ENCODE peak calls at places on chromosomes 3 and 15, in ten cellular contexts. One of them, this sample, is unnamed.

GRCh38 chr3:141401584-141402475 is 33.5 kb downstream of the ZBTB38 start:
- DNase-seq in H54: peak
- DNase-seq in stimulated activated naive CD4-positive, alpha-beta T cell treated with Interleukin-2 at 50 U/mL for 16 hours: peak
- DNase-seq in mesenchymal stem cell: peak
- DNase-seq in epithelial cell of esophagus: no peak
- DNase-seq in GM13977: peak
- DNase-seq in heart left ventricle: peak
- DNase-seq in effector memory CD8-positive, alpha-beta T cell: no peak
- DNase-seq in CD4-positive, alpha-beta T cell: peak
- DNase-seq in occipital lobe: no peak
- DNase-seq in this sample: no peak

GRCh38 chr3:98540346-98540745 is 8.6 kb downstream of the GPR15 start:
- DNase-seq in H54: no peak
- DNase-seq in stimulated activated naive CD4-positive, alpha-beta T cell treated with Interleukin-2 at 50 U/mL for 16 hours: no peak
- DNase-seq in mesenchymal stem cell: no peak
- DNase-seq in epithelial cell of esophagus: no peak
- DNase-seq in GM13977: no peak
- DNase-seq in heart left ventricle: no peak
- DNase-seq in effector memory CD8-positive, alpha-beta T cell: no peak
- DNase-seq in CD4-positive, alpha-beta T cell: no peak
- DNase-seq in occipital lobe: no peak
- DNase-seq in this sample: no peak

GRCh38 chr15:99427668-99428361 is 138.0 kb upstream of the MEF2A start:
- DNase-seq in H54: no peak
- DNase-seq in stimulated activated naive CD4-positive, alpha-beta T cell treated with Interleukin-2 at 50 U/mL for 16 hours: no peak
- DNase-seq in mesenchymal stem cell: no peak
- DNase-seq in epithelial cell of esophagus: no peak
- DNase-seq in GM13977: no peak
- DNase-seq in heart left ventricle: peak
- DNase-seq in effector memory CD8-positive, alpha-beta T cell: no peak
- DNase-seq in CD4-positive, alpha-beta T cell: no peak
- DNase-seq in occipital lobe: no peak
- DNase-seq in this sample: no peak

GRCh38 chr15:80887148-80887547 is 102.5 kb downstream of the MESD start:
- DNase-seq in H54: no peak
- DNase-seq in stimulated activated naive CD4-positive, alpha-beta T cell treated with Interleukin-2 at 50 U/mL for 16 hours: no peak
- DNase-seq in mesenchymal stem cell: peak
- DNase-seq in epithelial cell of esophagus: peak
- DNase-seq in GM13977: no peak
- DNase-seq in heart left ventricle: no peak
- DNase-seq in effector memory CD8-positive, alpha-beta T cell: no peak
- DNase-seq in CD4-positive, alpha-beta T cell: no peak
- DNase-seq in occipital lobe: no peak
- DNase-seq in this sample: no peak

GRCh38 chr3:93904568-93904967 is 69.1 kb downstream of the PROS1 start:
- DNase-seq in H54: no peak
- DNase-seq in stimulated activated naive CD4-positive, alpha-beta T cell treated with Interleukin-2 at 50 U/mL for 16 hours: no peak
- DNase-seq in mesenchymal stem cell: no peak
- DNase-seq in epithelial cell of esophagus: peak
- DNase-seq in GM13977: no peak
- DNase-seq in heart left ventricle: no peak
- DNase-seq in effector memory CD8-positive, alpha-beta T cell: no peak
- DNase-seq in CD4-positive, alpha-beta T cell: no peak
- DNase-seq in occipital lobe: no peak
- DNase-seq in this sample: no peak

GRCh38 chr3:2802429-2802828 is 307.7 kb downstream of the IL5RA start:
- DNase-seq in H54: no peak
- DNase-seq in stimulated activated naive CD4-positive, alpha-beta T cell treated with Interleukin-2 at 50 U/mL for 16 hours: no peak
- DNase-seq in mesenchymal stem cell: peak
- DNase-seq in epithelial cell of esophagus: no peak
- DNase-seq in GM13977: no peak
- DNase-seq in heart left ventricle: no peak
- DNase-seq in effector memory CD8-positive, alpha-beta T cell: no peak
- DNase-seq in CD4-positive, alpha-beta T cell: no peak
- DNase-seq in occipital lobe: no peak
- DNase-seq in this sample: no peak

GRCh38 chr15:94097567-94097966 is 133.8 kb upstream of the MCTP2 start:
- DNase-seq in H54: no peak
- DNase-seq in stimulated activated naive CD4-positive, alpha-beta T cell treated with Interleukin-2 at 50 U/mL for 16 hours: no peak
- DNase-seq in mesenchymal stem cell: peak
- DNase-seq in epithelial cell of esophagus: no peak
- DNase-seq in GM13977: no peak
- DNase-seq in heart left ventricle: no peak
- DNase-seq in effector memory CD8-positive, alpha-beta T cell: no peak
- DNase-seq in CD4-positive, alpha-beta T cell: no peak
- DNase-seq in occipital lobe: no peak
- DNase-seq in this sample: no peak

GRCh38 chr15:57618325-57618724 is 26.6 kb downstream of the MYZAP start:
- DNase-seq in H54: no peak
- DNase-seq in stimulated activated naive CD4-positive, alpha-beta T cell treated with Interleukin-2 at 50 U/mL for 16 hours: no peak
- DNase-seq in mesenchymal stem cell: no peak
- DNase-seq in epithelial cell of esophagus: no peak
- DNase-seq in GM13977: no peak
- DNase-seq in heart left ventricle: no peak
- DNase-seq in effector memory CD8-positive, alpha-beta T cell: no peak
- DNase-seq in CD4-positive, alpha-beta T cell: no peak
- DNase-seq in occipital lobe: no peak
- DNase-seq in this sample: no peak

GRCh38 chr3:52218953-52219650 is 6.3 kb downstream of the TLR9 start:
- DNase-seq in H54: no peak
- DNase-seq in stimulated activated naive CD4-positive, alpha-beta T cell treated with Interleukin-2 at 50 U/mL for 16 hours: no peak
- DNase-seq in mesenchymal stem cell: no peak
- DNase-seq in epithelial cell of esophagus: peak
- DNase-seq in GM13977: no peak
- DNase-seq in heart left ventricle: peak
- DNase-seq in effector memory CD8-positive, alpha-beta T cell: no peak
- DNase-seq in CD4-positive, alpha-beta T cell: no peak
- DNase-seq in occipital lobe: no peak
- DNase-seq in this sample: no peak

GRCh38 chr3:69368129-69368741 is 17.7 kb downstream of the FRMD4B start:
- DNase-seq in H54: no peak
- DNase-seq in stimulated activated naive CD4-positive, alpha-beta T cell treated with Interleukin-2 at 50 U/mL for 16 hours: no peak
- DNase-seq in mesenchymal stem cell: peak
- DNase-seq in epithelial cell of esophagus: peak
- DNase-seq in GM13977: peak
- DNase-seq in heart left ventricle: no peak
- DNase-seq in effector memory CD8-positive, alpha-beta T cell: peak
- DNase-seq in CD4-positive, alpha-beta T cell: peak
- DNase-seq in occipital lobe: no peak
- DNase-seq in this sample: no peak

GRCh38 chr3:34140606-34141005 is 342.2 kb downstream of the PDCD6IP start:
- DNase-seq in H54: no peak
- DNase-seq in stimulated activated naive CD4-positive, alpha-beta T cell treated with Interleukin-2 at 50 U/mL for 16 hours: no peak
- DNase-seq in mesenchymal stem cell: no peak
- DNase-seq in epithelial cell of esophagus: no peak
- DNase-seq in GM13977: no peak
- DNase-seq in heart left ventricle: no peak
- DNase-seq in effector memory CD8-positive, alpha-beta T cell: no peak
- DNase-seq in CD4-positive, alpha-beta T cell: no peak
- DNase-seq in occipital lobe: no peak
- DNase-seq in this sample: no peak

GRCh38 chr3:114454592-114455251 is 160.9 kb downstream of the TIGIT start:
- DNase-seq in H54: no peak
- DNase-seq in stimulated activated naive CD4-positive, alpha-beta T cell treated with Interleukin-2 at 50 U/mL for 16 hours: no peak
- DNase-seq in mesenchymal stem cell: peak
- DNase-seq in epithelial cell of esophagus: no peak
- DNase-seq in GM13977: no peak
- DNase-seq in heart left ventricle: peak
- DNase-seq in effector memory CD8-positive, alpha-beta T cell: no peak
- DNase-seq in CD4-positive, alpha-beta T cell: no peak
- DNase-seq in occipital lobe: peak
- DNase-seq in this sample: no peak

GRCh38 chr3:100033184-100033583 is 81.1 kb downstream of the FILIP1L start:
- DNase-seq in H54: no peak
- DNase-seq in stimulated activated naive CD4-positive, alpha-beta T cell treated with Interleukin-2 at 50 U/mL for 16 hours: no peak
- DNase-seq in mesenchymal stem cell: peak
- DNase-seq in epithelial cell of esophagus: peak
- DNase-seq in GM13977: no peak
- DNase-seq in heart left ventricle: no peak
- DNase-seq in effector memory CD8-positive, alpha-beta T cell: no peak
- DNase-seq in CD4-positive, alpha-beta T cell: no peak
- DNase-seq in occipital lobe: no peak
- DNase-seq in this sample: no peak

GRCh38 chr3:42549131-42549530 is 32.6 kb downstream of the SEC22C start:
- DNase-seq in H54: no peak
- DNase-seq in stimulated activated naive CD4-positive, alpha-beta T cell treated with Interleukin-2 at 50 U/mL for 16 hours: no peak
- DNase-seq in mesenchymal stem cell: no peak
- DNase-seq in epithelial cell of esophagus: no peak
- DNase-seq in GM13977: no peak
- DNase-seq in heart left ventricle: no peak
- DNase-seq in effector memory CD8-positive, alpha-beta T cell: no peak
- DNase-seq in CD4-positive, alpha-beta T cell: no peak
- DNase-seq in occipital lobe: no peak
- DNase-seq in this sample: no peak

GRCh38 chr3:47259114-47259513 is 23.5 kb downstream of the KIF9 start:
- DNase-seq in H54: no peak
- DNase-seq in stimulated activated naive CD4-positive, alpha-beta T cell treated with Interleukin-2 at 50 U/mL for 16 hours: no peak
- DNase-seq in mesenchymal stem cell: no peak
- DNase-seq in epithelial cell of esophagus: no peak
- DNase-seq in GM13977: no peak
- DNase-seq in heart left ventricle: no peak
- DNase-seq in effector memory CD8-positive, alpha-beta T cell: no peak
- DNase-seq in CD4-positive, alpha-beta T cell: no peak
- DNase-seq in occipital lobe: no peak
- DNase-seq in this sample: no peak

GRCh38 chr3:10352146-10352911 is 31.4 kb upstream of the SEC13 start:
- DNase-seq in H54: peak
- DNase-seq in stimulated activated naive CD4-positive, alpha-beta T cell treated with Interleukin-2 at 50 U/mL for 16 hours: no peak
- DNase-seq in mesenchymal stem cell: peak
- DNase-seq in epithelial cell of esophagus: peak
- DNase-seq in GM13977: no peak
- DNase-seq in heart left ventricle: no peak
- DNase-seq in effector memory CD8-positive, alpha-beta T cell: no peak
- DNase-seq in CD4-positive, alpha-beta T cell: no peak
- DNase-seq in occipital lobe: no peak
- DNase-seq in this sample: no peak

GRCh38 chr3:40962721-40963120 is 236.6 kb upstream of the CTNNB1 start:
- DNase-seq in H54: no peak
- DNase-seq in stimulated activated naive CD4-positive, alpha-beta T cell treated with Interleukin-2 at 50 U/mL for 16 hours: no peak
- DNase-seq in mesenchymal stem cell: no peak
- DNase-seq in epithelial cell of esophagus: no peak
- DNase-seq in GM13977: no peak
- DNase-seq in heart left ventricle: no peak
- DNase-seq in effector memory CD8-positive, alpha-beta T cell: no peak
- DNase-seq in CD4-positive, alpha-beta T cell: no peak
- DNase-seq in occipital lobe: no peak
- DNase-seq in this sample: no peak

GRCh38 chr3:95750097-95750496 is 1064.3 kb upstream of the EPHA6 start:
- DNase-seq in H54: no peak
- DNase-seq in stimulated activated naive CD4-positive, alpha-beta T cell treated with Interleukin-2 at 50 U/mL for 16 hours: no peak
- DNase-seq in mesenchymal stem cell: no peak
- DNase-seq in epithelial cell of esophagus: no peak
- DNase-seq in GM13977: no peak
- DNase-seq in heart left ventricle: no peak
- DNase-seq in effector memory CD8-positive, alpha-beta T cell: no peak
- DNase-seq in CD4-positive, alpha-beta T cell: no peak
- DNase-seq in occipital lobe: no peak
- DNase-seq in this sample: no peak

GRCh38 chr3:177882124-177882648 is 654.0 kb upstream of the KCNMB2 start:
- DNase-seq in H54: no peak
- DNase-seq in stimulated activated naive CD4-positive, alpha-beta T cell treated with Interleukin-2 at 50 U/mL for 16 hours: no peak
- DNase-seq in mesenchymal stem cell: no peak
- DNase-seq in epithelial cell of esophagus: no peak
- DNase-seq in GM13977: no peak
- DNase-seq in heart left ventricle: no peak
- DNase-seq in effector memory CD8-positive, alpha-beta T cell: no peak
- DNase-seq in CD4-positive, alpha-beta T cell: no peak
- DNase-seq in occipital lobe: no peak
- DNase-seq in this sample: no peak

GRCh38 chr3:170977911-170978310 is 48.6 kb downstream of the SLC2A2 start:
- DNase-seq in H54: no peak
- DNase-seq in stimulated activated naive CD4-positive, alpha-beta T cell treated with Interleukin-2 at 50 U/mL for 16 hours: no peak
- DNase-seq in mesenchymal stem cell: no peak
- DNase-seq in epithelial cell of esophagus: no peak
- DNase-seq in GM13977: no peak
- DNase-seq in heart left ventricle: no peak
- DNase-seq in effector memory CD8-positive, alpha-beta T cell: no peak
- DNase-seq in CD4-positive, alpha-beta T cell: no peak
- DNase-seq in occipital lobe: no peak
- DNase-seq in this sample: no peak

GRCh38 chr3:16286672-16287604 is 21.9 kb downstream of the OXNAD1 start:
- DNase-seq in H54: no peak
- DNase-seq in stimulated activated naive CD4-positive, alpha-beta T cell treated with Interleukin-2 at 50 U/mL for 16 hours: no peak
- DNase-seq in mesenchymal stem cell: no peak
- DNase-seq in epithelial cell of esophagus: no peak
- DNase-seq in GM13977: no peak
- DNase-seq in heart left ventricle: no peak
- DNase-seq in effector memory CD8-positive, alpha-beta T cell: no peak
- DNase-seq in CD4-positive, alpha-beta T cell: no peak
- DNase-seq in occipital lobe: no peak
- DNase-seq in this sample: no peak

GRCh38 chr3:50388720-50389352 is 29.5 kb upstream of the TMEM115 start:
- DNase-seq in H54: no peak
- DNase-seq in stimulated activated naive CD4-positive, alpha-beta T cell treated with Interleukin-2 at 50 U/mL for 16 hours: no peak
- DNase-seq in mesenchymal stem cell: no peak
- DNase-seq in epithelial cell of esophagus: no peak
- DNase-seq in GM13977: no peak
- DNase-seq in heart left ventricle: no peak
- DNase-seq in effector memory CD8-positive, alpha-beta T cell: no peak
- DNase-seq in CD4-positive, alpha-beta T cell: no peak
- DNase-seq in occipital lobe: no peak
- DNase-seq in this sample: no peak

GRCh38 chr3:131868203-131868602 is 166.6 kb downstream of the CPNE4 start:
- DNase-seq in H54: no peak
- DNase-seq in stimulated activated naive CD4-positive, alpha-beta T cell treated with Interleukin-2 at 50 U/mL for 16 hours: no peak
- DNase-seq in mesenchymal stem cell: no peak
- DNase-seq in epithelial cell of esophagus: no peak
- DNase-seq in GM13977: no peak
- DNase-seq in heart left ventricle: no peak
- DNase-seq in effector memory CD8-positive, alpha-beta T cell: no peak
- DNase-seq in CD4-positive, alpha-beta T cell: no peak
- DNase-seq in occipital lobe: no peak
- DNase-seq in this sample: no peak

GRCh38 chr3:105422645-105423044 is 55.9 kb downstream of the ALCAM start:
- DNase-seq in H54: no peak
- DNase-seq in stimulated activated naive CD4-positive, alpha-beta T cell treated with Interleukin-2 at 50 U/mL for 16 hours: no peak
- DNase-seq in mesenchymal stem cell: no peak
- DNase-seq in epithelial cell of esophagus: no peak
- DNase-seq in GM13977: no peak
- DNase-seq in heart left ventricle: no peak
- DNase-seq in effector memory CD8-positive, alpha-beta T cell: no peak
- DNase-seq in CD4-positive, alpha-beta T cell: no peak
- DNase-seq in occipital lobe: no peak
- DNase-seq in this sample: no peak

GRCh38 chr15:68020685-68021084 is 33.4 kb upstream of the PIAS1 start:
- DNase-seq in H54: no peak
- DNase-seq in stimulated activated naive CD4-positive, alpha-beta T cell treated with Interleukin-2 at 50 U/mL for 16 hours: no peak
- DNase-seq in mesenchymal stem cell: no peak
- DNase-seq in epithelial cell of esophagus: no peak
- DNase-seq in GM13977: no peak
- DNase-seq in heart left ventricle: no peak
- DNase-seq in effector memory CD8-positive, alpha-beta T cell: no peak
- DNase-seq in CD4-positive, alpha-beta T cell: no peak
- DNase-seq in occipital lobe: no peak
- DNase-seq in this sample: no peak

GRCh38 chr3:156010829-156011228 is 109.5 kb upstream of the KCNAB1 start:
- DNase-seq in H54: no peak
- DNase-seq in stimulated activated naive CD4-positive, alpha-beta T cell treated with Interleukin-2 at 50 U/mL for 16 hours: no peak
- DNase-seq in mesenchymal stem cell: no peak
- DNase-seq in epithelial cell of esophagus: peak
- DNase-seq in GM13977: no peak
- DNase-seq in heart left ventricle: no peak
- DNase-seq in effector memory CD8-positive, alpha-beta T cell: no peak
- DNase-seq in CD4-positive, alpha-beta T cell: no peak
- DNase-seq in occipital lobe: no peak
- DNase-seq in this sample: no peak

GRCh38 chr3:10744098-10744465 is 71.9 kb upstream of the SLC6A11 start:
- DNase-seq in H54: no peak
- DNase-seq in stimulated activated naive CD4-positive, alpha-beta T cell treated with Interleukin-2 at 50 U/mL for 16 hours: no peak
- DNase-seq in mesenchymal stem cell: no peak
- DNase-seq in epithelial cell of esophagus: peak
- DNase-seq in GM13977: no peak
- DNase-seq in heart left ventricle: no peak
- DNase-seq in effector memory CD8-positive, alpha-beta T cell: no peak
- DNase-seq in CD4-positive, alpha-beta T cell: no peak
- DNase-seq in occipital lobe: no peak
- DNase-seq in this sample: no peak

GRCh38 chr3:130276203-130276803 is 69.2 kb upstream of the COL6A5 start:
- DNase-seq in H54: peak
- DNase-seq in stimulated activated naive CD4-positive, alpha-beta T cell treated with Interleukin-2 at 50 U/mL for 16 hours: no peak
- DNase-seq in mesenchymal stem cell: peak
- DNase-seq in epithelial cell of esophagus: peak
- DNase-seq in GM13977: peak
- DNase-seq in heart left ventricle: no peak
- DNase-seq in effector memory CD8-positive, alpha-beta T cell: no peak
- DNase-seq in CD4-positive, alpha-beta T cell: no peak
- DNase-seq in occipital lobe: no peak
- DNase-seq in this sample: peak